ENCODE peak calls at places on chromosomes 4 and X, in six cellular contexts. V is activated T-helper 1 cell treated with anti-CD3 and anti-CD28 coated beads, Interleukin-2, amount 50 U/mL, for 16 hours; D is fibroblast of lung; C is EL; O is CD8-positive, alpha-beta T cell; W is LHCN-M2. Z is an unnamed sample.

GRCh38 chrX:100980608-100981497 is 11.3 kb downstream of the ARL13A start:
- DNase-seq in V (no peak), D (peak), C (peak), O (no peak), W (peak), Z (no peak)

GRCh38 chrX:138745215-138745614 is 33.7 kb upstream of the FGF13 start:
- DNase-seq in V (no peak), D (peak), C (peak), O (no peak), W (peak), Z (no peak)

GRCh38 chrX:116272881-116273280 is 102.3 kb downstream of the AGTR2 start:
- DNase-seq in V (no peak), D (no peak), C (peak), O (no peak), W (no peak), Z (no peak)

GRCh38 chr4:36785965-36786364 is 458.6 kb upstream of the NWD2 start:
- DNase-seq in V (no peak), D (no peak), C (no peak), O (no peak), W (no peak), Z (no peak)

GRCh38 chr4:183610033-183610432 is 49.0 kb downstream of the RWDD4 start:
- DNase-seq in V (no peak), D (peak), C (peak), O (no peak), W (peak), Z (no peak)

GRCh38 chr4:128517096-128517738 is 229.6 kb upstream of the PGRMC2 start:
- DNase-seq in V (no peak), D (peak), C (peak), O (no peak), W (peak), Z (no peak)

GRCh38 chrX:119008122-119008744 is 33.8 kb downstream of the LONRF3 start:
- DNase-seq in V (no peak), D (peak), C (peak), O (peak), W (peak), Z (no peak)

GRCh38 chrX:154698630-154699248 is 45.4 kb upstream of the CTAG2 start:
- DNase-seq in V (no peak), D (no peak), C (no peak), O (no peak), W (no peak), Z (no peak)

GRCh38 chrX:50876551-50876950 is 34.0 kb upstream of the BMP15 start:
- DNase-seq in V (no peak), D (no peak), C (no peak), O (no peak), W (no peak), Z (no peak)

GRCh38 chr4:112563431-112564200 is 47.6 kb upstream of the NEUROG2 start:
- DNase-seq in V (no peak), D (no peak), C (no peak), O (no peak), W (peak), Z (peak)

GRCh38 chr4:1798530-1799363 is 5.7 kb downstream of the FGFR3 start:
- DNase-seq in V (no peak), D (no peak), C (no peak), O (no peak), W (no peak), Z (no peak)

GRCh38 chrX:105882581-105883275 is 60.4 kb downstream of the NRK start:
- DNase-seq in V (no peak), D (peak), C (no peak), O (no peak), W (peak), Z (no peak)

GRCh38 chr4:177369372-177369771 is 59.7 kb downstream of the NEIL3 start:
- DNase-seq in V (no peak), D (peak), C (peak), O (no peak), W (no peak), Z (no peak)

GRCh38 chr4:147015531-147015930 is 69.9 kb upstream of the TTC29 start:
- DNase-seq in V (no peak), D (peak), C (no peak), O (no peak), W (no peak), Z (no peak)

GRCh38 chrX:39758791-39759525 is 338.8 kb downstream of the BCOR start:
- DNase-seq in V (no peak), D (no peak), C (no peak), O (no peak), W (no peak), Z (no peak)

GRCh38 chrX:154142950-154143745 is 895 bp upstream of the OPN1LW start:
- DNase-seq in V (no peak), D (no peak), C (no peak), O (no peak), W (no peak), Z (no peak)

GRCh38 chrX:151396042-151396826 is 772 bp upstream of the VMA21 start:
- DNase-seq in V (peak), D (peak), C (peak), O (peak), W (peak), Z (no peak)

GRCh38 chr4:126583509-126583908 is 1049.2 kb upstream of the INTU start:
- DNase-seq in V (no peak), D (peak), C (peak), O (no peak), W (peak), Z (no peak)

GRCh38 chrX:38232287-38232686 is 11.6 kb upstream of the SRPX start:
- DNase-seq in V (no peak), D (peak), C (peak), O (no peak), W (peak), Z (no peak)

GRCh38 chr4:189187531-189188052 is 753.1 kb upstream of the FRG1 start:
- DNase-seq in V (no peak), D (no peak), C (no peak), O (no peak), W (no peak), Z (no peak)

GRCh38 chr4:98314791-98315565 is 53.8 kb downstream of the RAP1GDS1 start:
- DNase-seq in V (no peak), D (no peak), C (peak), O (no peak), W (peak), Z (no peak)

GRCh38 chr4:150722908-150723362 is 141.0 kb downstream of the MAB21L2 start:
- DNase-seq in V (no peak), D (peak), C (no peak), O (no peak), W (peak), Z (no peak)

GRCh38 chr4:125772680-125773079 is 457.9 kb downstream of the FAT4 start:
- DNase-seq in V (no peak), D (no peak), C (no peak), O (no peak), W (no peak), Z (no peak)

GRCh38 chr4:157389751-157390150 is 169.2 kb downstream of the GRIA2 start:
- DNase-seq in V (no peak), D (no peak), C (no peak), O (no peak), W (peak), Z (no peak)